ENCODE peak calls at places on chromosomes 3 and 15, in eight cellular contexts. One of them, this sample, is unnamed.

GRCh38 chr3:155835341-155836071 is 18.7 kb downstream of the SLC33A1 start:
- DNase-seq in COR-L47: no peak
- DNase-seq in NCI-H774: no peak
- DNase-seq in NCI-H510A treated with DMSO at 0.1 percent for 48 hours: no peak
- DNase-seq in activated CD4-positive, alpha-beta T cell treated with anti-CD3 and anti-CD28 coated beads, Interleukin-2, amount 10 ng/mL, durations not matched to agents 7 days and 5 days: no peak
- DNase-seq in stomach: no peak
- DNase-seq in GM03348: no peak
- DNase-seq in fibroblast of gingiva: no peak
- DNase-seq in this sample: no peak

GRCh38 chr3:77524467-77524866 is 484.6 kb downstream of the ROBO2 start:
- DNase-seq in GM03348: no peak
- DNase-seq in NCI-H510A treated with DMSO at 0.1 percent for 48 hours: peak; percentile 59
- DNase-seq in stomach: no peak
- DNase-seq in COR-L47: peak; percentile 18
- DNase-seq in activated CD4-positive, alpha-beta T cell treated with anti-CD3 and anti-CD28 coated beads, Interleukin-2, amount 10 ng/mL, durations not matched to agents 7 days and 5 days: no peak
- DNase-seq in fibroblast of gingiva: no peak
- DNase-seq in NCI-H774: no peak
- DNase-seq in this sample: no peak

GRCh38 chr3:127064391-127065137 is 81.6 kb downstream of the PLXNA1 start:
- DNase-seq in GM03348: peak; percentile 71
- DNase-seq in COR-L47: no peak
- DNase-seq in NCI-H510A treated with DMSO at 0.1 percent for 48 hours: no peak
- DNase-seq in activated CD4-positive, alpha-beta T cell treated with anti-CD3 and anti-CD28 coated beads, Interleukin-2, amount 10 ng/mL, durations not matched to agents 7 days and 5 days: no peak
- DNase-seq in NCI-H774: no peak
- DNase-seq in fibroblast of gingiva: peak; percentile 51
- DNase-seq in stomach: no peak
- DNase-seq in this sample: no peak

GRCh38 chr15:74259324-74259712 is 23.2 kb downstream of the CCDC33 start:
- DNase-seq in NCI-H510A treated with DMSO at 0.1 percent for 48 hours: no peak
- DNase-seq in NCI-H774: no peak
- DNase-seq in fibroblast of gingiva: no peak
- DNase-seq in COR-L47: no peak
- DNase-seq in activated CD4-positive, alpha-beta T cell treated with anti-CD3 and anti-CD28 coated beads, Interleukin-2, amount 10 ng/mL, durations not matched to agents 7 days and 5 days: no peak
- DNase-seq in stomach: no peak
- DNase-seq in GM03348: no peak
- DNase-seq in this sample: no peak

GRCh38 chr3:12938258-12938711 is 96.9 kb upstream of the RPL32 start:
- DNase-seq in stomach: no peak
- DNase-seq in GM03348: peak; percentile 66
- DNase-seq in NCI-H774: no peak
- DNase-seq in NCI-H510A treated with DMSO at 0.1 percent for 48 hours: no peak
- DNase-seq in activated CD4-positive, alpha-beta T cell treated with anti-CD3 and anti-CD28 coated beads, Interleukin-2, amount 10 ng/mL, durations not matched to agents 7 days and 5 days: no peak
- DNase-seq in fibroblast of gingiva: peak; percentile 23
- DNase-seq in COR-L47: no peak
- DNase-seq in this sample: no peak

GRCh38 chr15:45268135-45268534 is 16.1 kb downstream of the SLC28A2 start:
- DNase-seq in NCI-H774: no peak
- DNase-seq in activated CD4-positive, alpha-beta T cell treated with anti-CD3 and anti-CD28 coated beads, Interleukin-2, amount 10 ng/mL, durations not matched to agents 7 days and 5 days: no peak
- DNase-seq in COR-L47: no peak
- DNase-seq in fibroblast of gingiva: no peak
- DNase-seq in GM03348: no peak
- DNase-seq in NCI-H510A treated with DMSO at 0.1 percent for 48 hours: no peak
- DNase-seq in stomach: peak; percentile 71
- DNase-seq in this sample: peak; percentile 7

GRCh38 chr3:71305246-71306206 is 278.0 kb downstream of the FOXP1 start:
- DNase-seq in GM03348: no peak
- DNase-seq in fibroblast of gingiva: no peak
- DNase-seq in NCI-H774: no peak
- DNase-seq in NCI-H510A treated with DMSO at 0.1 percent for 48 hours: peak; percentile 49
- DNase-seq in activated CD4-positive, alpha-beta T cell treated with anti-CD3 and anti-CD28 coated beads, Interleukin-2, amount 10 ng/mL, durations not matched to agents 7 days and 5 days: peak; percentile 17
- DNase-seq in COR-L47: peak; percentile 4
- DNase-seq in stomach: peak; percentile 34
- DNase-seq in this sample: peak; percentile 42

GRCh38 chr15:44726136-44726535 is 10.2 kb upstream of the TRIM69 start:
- DNase-seq in activated CD4-positive, alpha-beta T cell treated with anti-CD3 and anti-CD28 coated beads, Interleukin-2, amount 10 ng/mL, durations not matched to agents 7 days and 5 days: no peak
- DNase-seq in stomach: no peak
- DNase-seq in GM03348: no peak
- DNase-seq in NCI-H774: no peak
- DNase-seq in COR-L47: no peak
- DNase-seq in fibroblast of gingiva: peak; percentile 15
- DNase-seq in NCI-H510A treated with DMSO at 0.1 percent for 48 hours: no peak
- DNase-seq in this sample: no peak

GRCh38 chr3:67416703-67417102 is 237.7 kb downstream of the SUCLG2 start:
- DNase-seq in COR-L47: no peak
- DNase-seq in stomach: no peak
- DNase-seq in NCI-H774: no peak
- DNase-seq in GM03348: peak; percentile 16
- DNase-seq in fibroblast of gingiva: no peak
- DNase-seq in activated CD4-positive, alpha-beta T cell treated with anti-CD3 and anti-CD28 coated beads, Interleukin-2, amount 10 ng/mL, durations not matched to agents 7 days and 5 days: no peak
- DNase-seq in NCI-H510A treated with DMSO at 0.1 percent for 48 hours: no peak
- DNase-seq in this sample: no peak

GRCh38 chr3:117102441-117102840 is 392.9 kb downstream of the TUSC7 start:
- DNase-seq in GM03348: no peak
- DNase-seq in stomach: no peak
- DNase-seq in NCI-H510A treated with DMSO at 0.1 percent for 48 hours: no peak
- DNase-seq in NCI-H774: no peak
- DNase-seq in COR-L47: no peak
- DNase-seq in activated CD4-positive, alpha-beta T cell treated with anti-CD3 and anti-CD28 coated beads, Interleukin-2, amount 10 ng/mL, durations not matched to agents 7 days and 5 days: no peak
- DNase-seq in fibroblast of gingiva: no peak
- DNase-seq in this sample: no peak

GRCh38 chr15:59296181-59296617 is 76.5 kb downstream of the MYO1E start:
- DNase-seq in GM03348: peak; percentile 70
- DNase-seq in fibroblast of gingiva: peak; percentile 94
- DNase-seq in stomach: no peak
- DNase-seq in activated CD4-positive, alpha-beta T cell treated with anti-CD3 and anti-CD28 coated beads, Interleukin-2, amount 10 ng/mL, durations not matched to agents 7 days and 5 days: no peak
- DNase-seq in NCI-H510A treated with DMSO at 0.1 percent for 48 hours: no peak
- DNase-seq in NCI-H774: no peak
- DNase-seq in COR-L47: no peak
- DNase-seq in this sample: no peak

This sample was measured in HEK293T.